ENCODE peak calls at places on chromosomes 6 and 20, in six cellular contexts. H is HepG2, K is Peyer's patch, D is bronchial epithelial cell, M is thoracic aorta, F is HFFc6. E is an unnamed sample.

GRCh38 chr6:17730078-17730704 is 23.5 kb upstream of the NUP153 start:
- DNase-seq in D (peak), H (no peak), M (no peak), K (no peak), F (no peak), E (no peak)

GRCh38 chr20:8755340-8756118 is 313.4 kb upstream of the PLCB4 start:
- DNase-seq in D (no peak), M (no peak), H (no peak), K (no peak), F (no peak), E (no peak)

GRCh38 chr6:26284537-26285142 is 80.4 kb upstream of the BTN3A2 start:
- DNase-seq in D (peak), M (no peak), H (no peak), K (peak), F (no peak), E (no peak)

GRCh38 chr20:34299925-34300806 is 3.0 kb downstream of the AHCY start:
- DNase-seq in H (peak), F (peak), D (peak), M (no peak), K (no peak), E (no peak)

GRCh38 chr20:14921546-14921945 is 584.1 kb upstream of the FLRT3 start:
- DNase-seq in D (peak), H (no peak), M (no peak), K (no peak), F (no peak), E (no peak)

GRCh38 chr20:49397525-49397924 is 84.9 kb downstream of the KCNB1 start:
- DNase-seq in K (no peak), H (no peak), D (peak), F (peak), M (no peak), E (no peak)

GRCh38 chr6:10146723-10147451 is 268.0 kb downstream of the TFAP2A start:
- DNase-seq in H (peak), M (no peak), D (peak), K (no peak), F (peak), E (no peak)

GRCh38 chr6:5471044-5471443 is 209.7 kb downstream of the FARS2 start:
- DNase-seq in H (peak), D (peak), M (no peak), K (peak), F (peak), E (no peak)

GRCh38 chr6:109318328-109318876 is 63.9 kb downstream of the CD164 start:
- DNase-seq in M (no peak), F (no peak), H (peak), D (no peak), K (peak), E (no peak)

GRCh38 chr6:56756219-56756789 is 113.6 kb upstream of the DST start:
- DNase-seq in M (no peak), H (no peak), D (no peak), F (no peak), K (no peak), E (no peak)

GRCh38 chr20:51412333-51412761 is 130.2 kb downstream of the NFATC2 start:
- DNase-seq in M (peak), H (no peak), K (no peak), D (no peak), F (no peak), E (no peak)

GRCh38 chr6:30206799-30207618 is 6.2 kb downstream of the TRIM26 start:
- DNase-seq in H (peak), D (peak), F (peak), M (no peak), K (no peak), E (no peak)

GRCh38 chr6:26309731-26310142 is 55.3 kb upstream of the BTN3A2 start:
- DNase-seq in D (peak), K (no peak), H (peak), M (no peak), F (peak), E (no peak)

GRCh38 chr6:36123270-36124139 is 6.8 kb upstream of the MAPK13 start:
- DNase-seq in D (peak), K (peak), F (peak), H (peak), M (peak), E (peak)

GRCh38 chr6:150586850-150587359 is 12.8 kb upstream of the PLEKHG1 start:
- DNase-seq in H (no peak), F (no peak), D (no peak), K (no peak), M (no peak), E (no peak)

GRCh38 chr20:56616704-56617103 is 12.4 kb upstream of the TFAP2C start:
- DNase-seq in F (no peak), M (no peak), D (no peak), K (no peak), H (no peak), E (no peak)

GRCh38 chr6:118333772-118334171 is 214.3 kb upstream of the PLN start:
- DNase-seq in M (no peak), D (no peak), H (no peak), F (no peak), K (no peak), E (no peak)

GRCh38 chr6:154945271-154945890 is 49.7 kb upstream of the TIAM2 start:
- DNase-seq in K (no peak), F (no peak), M (no peak), H (no peak), D (no peak), E (no peak)

GRCh38 chr6:56555438-56555872 is 87.2 kb downstream of the DST start:
- DNase-seq in D (no peak), M (no peak), F (no peak), K (no peak), H (no peak), E (no peak)

GRCh38 chr6:133973109-133973971 is 20.3 kb downstream of the TBPL1 start:
- DNase-seq in H (peak), F (peak), D (peak), M (no peak), K (no peak), E (no peak)

GRCh38 chr6:145142958-145143357 is 592.4 kb downstream of the EPM2A start:
- DNase-seq in H (no peak), F (no peak), D (no peak), M (no peak), K (no peak), E (no peak)

GRCh38 chr20:63854069-63854765 is 7.1 kb upstream of the ABHD16B start:
- DNase-seq in H (no peak), M (no peak), F (no peak), K (peak), D (no peak), E (no peak)

GRCh38 chr20:29878777-29879442 is 1378.6 kb upstream of the DEFB115 start:
- DNase-seq in D (no peak), M (no peak), H (no peak), K (no peak), F (no peak), E (no peak)

GRCh38 chr20:37392441-37393195 is 46.7 kb downstream of the SRC start:
- DNase-seq in D (no peak), K (no peak), F (no peak), H (peak), M (no peak), E (no peak)

GRCh38 chr6:124956018-124956417 is 6.2 kb upstream of the RNF217 start:
- DNase-seq in K (no peak), H (no peak), F (no peak), D (peak), M (no peak), E (no peak)

GRCh38 chr6:131197716-131198115 is 62.4 kb downstream of the AKAP7 start:
- DNase-seq in F (no peak), D (no peak), K (no peak), H (no peak), M (no peak), E (no peak)

GRCh38 chr6:22888147-22888831 is 318.9 kb downstream of the HDGFL1 start:
- DNase-seq in M (no peak), F (no peak), D (peak), H (no peak), K (no peak), E (no peak)

GRCh38 chr6:77853401-77853800 is 200.6 kb downstream of the MEI4 start:
- DNase-seq in D (no peak), F (no peak), H (no peak), M (no peak), K (no peak), E (no peak)

GRCh38 chr6:125974214-125974866 is 12.0 kb upstream of the TRMT11 start:
- DNase-seq in H (peak), K (no peak), F (peak), M (no peak), D (peak), E (no peak)

GRCh38 chr6:21953831-21954801 is 342.7 kb downstream of the PRL start:
- DNase-seq in H (peak), F (no peak), D (peak), M (no peak), K (peak), E (no peak)

GRCh38 chr6:28772480-28773381 is 151.1 kb downstream of the TRIM27 start:
- DNase-seq in K (no peak), M (no peak), F (no peak), D (no peak), H (no peak), E (no peak)

GRCh38 chr6:28770732-28771131 is 153.1 kb downstream of the TRIM27 start:
- DNase-seq in M (no peak), K (no peak), H (no peak), D (no peak), F (no peak), E (no peak)

GRCh38 chr6:28774292-28775051 is 149.3 kb downstream of the TRIM27 start:
- DNase-seq in K (no peak), F (no peak), M (no peak), H (no peak), D (no peak), E (no peak)

GRCh38 chr6:28769626-28770402 is 154.0 kb downstream of the TRIM27 start:
- DNase-seq in H (no peak), K (no peak), M (no peak), D (peak), F (peak), E (no peak)

GRCh38 chr6:28771401-28772267 is 152.2 kb downstream of the TRIM27 start:
- DNase-seq in K (no peak), H (no peak), F (no peak), M (no peak), D (peak), E (no peak)
- TF ChIP-seq CTCF in K (no peak), H (peak), F (peak), M (no peak), D (no peak), E (no peak)

GRCh38 chr6:37862992-37863391 is 43.5 kb downstream of the ZFAND3 start:
- DNase-seq in F (peak), D (peak), K (no peak), H (no peak), M (no peak), E (no peak)

GRCh38 chr6:37861452-37861851 is 41.9 kb downstream of the ZFAND3 start:
- DNase-seq in F (no peak), H (no peak), M (no peak), D (no peak), K (no peak), E (no peak)

GRCh38 chr6:37862415-37862814 is 42.9 kb downstream of the ZFAND3 start:
- DNase-seq in D (no peak), K (no peak), M (no peak), F (no peak), H (no peak), E (no peak)

GRCh38 chr6:37858363-37858762 is 38.8 kb downstream of the ZFAND3 start:
- DNase-seq in M (no peak), D (no peak), H (no peak), F (no peak), K (no peak), E (no peak)

GRCh38 chr6:37860226-37860839 is 40.8 kb downstream of the ZFAND3 start:
- DNase-seq in F (peak), D (peak), H (peak), M (no peak), K (no peak), E (no peak)
- TF ChIP-seq CTCF in F (peak), D (peak), H (peak), M (peak), K (peak), E (no peak)

GRCh38 chr6:138309695-138310094 is 68.0 kb upstream of the SMIM28 start:
- DNase-seq in D (peak), M (no peak), F (no peak), H (no peak), K (no peak), E (no peak)

GRCh38 chr6:138308728-138309110 is 69.0 kb upstream of the SMIM28 start:
- DNase-seq in D (no peak), M (no peak), F (no peak), H (no peak), K (no peak), E (no peak)

GRCh38 chr6:138310294-138310693 is 67.4 kb upstream of the SMIM28 start:
- DNase-seq in M (no peak), K (no peak), D (peak), F (no peak), H (no peak), E (no peak)

GRCh38 chr6:138307352-138307751 is 70.4 kb upstream of the SMIM28 start:
- DNase-seq in K (no peak), F (no peak), H (no peak), D (peak), M (no peak), E (no peak)

DNA sequence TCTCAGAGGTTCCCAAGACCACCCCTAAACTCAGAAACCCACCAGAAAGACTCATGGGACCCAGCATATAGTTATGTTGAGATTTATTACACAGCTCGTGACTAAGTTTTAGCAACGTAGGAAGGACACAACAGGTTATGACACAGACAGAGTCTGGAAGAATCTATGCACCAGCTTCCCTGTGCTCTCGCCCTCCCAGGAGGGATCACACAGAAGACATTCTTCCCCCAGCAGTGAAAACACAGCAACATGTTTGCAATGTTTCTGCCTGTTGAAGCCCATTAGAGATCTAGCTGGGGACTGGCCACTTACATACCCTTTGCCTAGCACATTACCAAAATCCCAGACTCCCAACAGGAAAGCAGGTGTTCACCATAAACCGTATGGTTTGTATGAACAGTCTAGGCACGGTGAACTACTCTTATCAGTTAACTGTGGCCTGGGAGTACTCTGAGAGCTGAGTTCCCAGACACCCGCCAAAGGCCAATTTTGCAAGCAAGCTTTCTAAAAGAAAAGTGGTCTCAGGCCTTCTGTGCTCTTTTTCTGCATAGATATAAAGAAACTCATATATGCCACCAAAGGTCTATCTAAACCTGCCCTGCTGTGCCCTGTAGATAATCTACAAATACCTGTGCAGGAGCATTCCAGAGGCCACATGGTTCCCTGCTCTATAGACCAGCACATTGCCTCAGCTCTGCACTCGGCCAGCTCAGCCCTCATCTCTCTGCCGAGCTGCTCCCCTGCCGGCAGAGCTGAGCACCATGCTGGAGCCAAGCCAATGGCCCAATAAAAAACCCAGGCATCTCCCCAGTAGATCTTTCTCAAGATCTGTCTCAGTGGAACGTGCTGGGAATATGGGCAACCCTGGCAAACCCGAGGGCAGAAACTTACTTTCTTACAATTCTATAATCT is 69.6 kb upstream of the SMIM28 start:
- DNase-seq in D (no peak), M (no peak), H (peak), F (peak), K (no peak), E (no peak)
- TF ChIP-seq CTCF in D (peak), M (no peak), H (no peak), F (peak), K (no peak), E (no peak)

GRCh38 chr6:41445268-41445667 is 100.9 kb upstream of the FOXP4 start:
- DNase-seq in D (no peak), K (no peak), M (no peak), F (no peak), H (no peak), E (no peak)

GRCh38 chr6:41440958-41441357 is 105.2 kb upstream of the FOXP4 start:
- DNase-seq in F (no peak), K (no peak), M (no peak), H (no peak), D (no peak), E (no peak)

GRCh38 chr6:41443616-41444525 is 102.3 kb upstream of the FOXP4 start:
- DNase-seq in D (no peak), F (no peak), M (no peak), H (no peak), K (no peak), E (no peak)

GRCh38 chr6:41441598-41442205 is 104.5 kb upstream of the FOXP4 start:
- DNase-seq in H (no peak), K (no peak), F (no peak), D (no peak), M (no peak), E (no peak)

GRCh38 chr6:41442800-41443501 is 103.2 kb upstream of the FOXP4 start:
- DNase-seq in D (no peak), K (peak), M (no peak), F (no peak), H (no peak), E (no peak)
- TF ChIP-seq CTCF in D (peak), K (peak), M (peak), F (peak), H (peak), E (peak)

GRCh38 chr6:100460650-100461204 is 4.0 kb downstream of the SIM1 start:
- DNase-seq in M (no peak), K (no peak), H (no peak), F (no peak), D (no peak), E (no peak)
- TF ChIP-seq CTCF in M (peak), K (no peak), H (no peak), F (peak), D (peak), E (no peak)

GRCh38 chr6:164048840-164049239 is 634.3 kb downstream of the QKI start:
- DNase-seq in F (no peak), H (no peak), K (no peak), D (peak), M (no peak), E (no peak)

GRCh38 chr6:164042212-164042611 is 627.7 kb downstream of the QKI start:
- DNase-seq in K (no peak), F (no peak), H (no peak), M (no peak), D (no peak), E (no peak)

GRCh38 chr6:164039954-164040375 is 625.4 kb downstream of the QKI start:
- DNase-seq in K (no peak), M (no peak), F (no peak), D (no peak), H (no peak), E (no peak)

GRCh38 chr6:164040994-164041393 is 626.5 kb downstream of the QKI start:
- DNase-seq in F (no peak), K (no peak), D (no peak), M (no peak), H (no peak), E (no peak)

GRCh38 chr6:164045082-164045481 is 630.6 kb downstream of the QKI start:
- DNase-seq in H (no peak), F (no peak), D (no peak), M (no peak), K (no peak), E (no peak)
- TF ChIP-seq CTCF in H (no peak), F (no peak), D (no peak), M (no peak), K (no peak), E (no peak)

DNA sequence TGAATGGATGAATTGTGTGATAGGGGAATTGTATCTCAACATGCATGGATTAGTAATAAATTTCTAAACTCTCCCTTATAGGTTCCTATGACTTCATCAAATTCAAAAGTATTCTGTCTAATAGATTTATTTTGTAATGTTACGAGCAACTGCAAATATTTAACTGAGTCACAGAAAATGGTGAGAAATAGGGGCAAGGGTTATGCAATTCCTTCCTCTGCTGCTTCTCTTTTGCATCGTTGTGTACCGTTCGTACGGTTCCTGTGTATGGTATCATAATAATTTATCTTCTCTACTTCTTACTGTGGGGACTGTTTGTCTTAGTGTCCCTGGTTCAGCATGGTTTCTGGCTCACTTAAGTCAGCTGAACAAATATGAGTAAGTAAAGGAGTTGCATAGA is 44.8 kb downstream of the SMOC2 start:
- DNase-seq in D (no peak), K (no peak), H (no peak), M (no peak), F (no peak), E (no peak)
- TF ChIP-seq CTCF in D (no peak), K (no peak), H (no peak), M (no peak), F (no peak), E (no peak)

GRCh38 chr6:157727629-157728182 is 95.3 kb upstream of the SNX9 start:
- DNase-seq in M (no peak), K (no peak), H (peak), D (no peak), F (no peak), E (no peak)

GRCh38 chr6:157731221-157731620 is 91.8 kb upstream of the SNX9 start:
- DNase-seq in K (no peak), F (no peak), D (no peak), H (no peak), M (no peak), E (no peak)

GRCh38 chr6:157726892-157727628 is 96.0 kb upstream of the SNX9 start:
- DNase-seq in D (no peak), K (no peak), F (no peak), H (no peak), M (no peak), E (no peak)

GRCh38 chr6:157725836-157726235 is 97.2 kb upstream of the SNX9 start:
- DNase-seq in M (no peak), D (no peak), H (no peak), F (no peak), K (no peak), E (no peak)

DNA sequence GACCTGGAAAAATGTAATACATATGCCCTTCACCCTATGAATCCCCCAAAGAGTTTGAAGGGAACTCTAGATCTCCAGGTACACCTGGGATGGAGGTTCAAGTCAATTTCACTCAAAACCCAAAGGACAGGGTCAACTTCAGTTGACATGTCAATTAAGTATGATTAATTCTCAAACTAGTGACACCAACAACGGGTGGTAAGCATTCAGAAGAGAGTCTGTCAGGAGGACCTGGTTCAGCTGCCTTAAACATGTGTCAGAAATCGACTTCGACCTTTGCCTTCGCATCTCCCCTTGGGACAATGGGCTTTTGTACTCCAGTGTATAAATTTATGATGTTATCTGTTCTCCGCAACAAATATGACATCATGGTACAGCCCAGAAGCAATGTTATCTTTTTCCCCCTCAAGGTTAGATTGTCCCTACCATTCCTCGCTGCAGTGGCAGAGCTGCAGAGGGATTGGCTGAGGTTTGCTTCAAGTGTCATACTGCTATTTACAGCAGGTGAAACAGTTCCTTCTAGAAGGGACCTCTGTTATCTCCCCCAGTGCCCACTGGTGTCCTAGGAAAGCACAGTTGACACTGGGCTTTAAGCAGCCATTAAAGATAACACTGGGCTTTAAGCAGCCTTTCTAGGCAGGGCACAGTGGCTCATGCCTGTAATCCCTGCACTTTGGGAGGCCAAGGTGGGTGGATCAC is 94.7 kb upstream of the SNX9 start:
- DNase-seq in M (no peak), F (no peak), H (peak), K (no peak), D (no peak), E (no peak)
- TF ChIP-seq CTCF in M (no peak), F (no peak), H (no peak), K (no peak), D (no peak), E (no peak)